ENCODE peak calls at places on chromosomes 7 and 10, in ten cellular contexts. P is IMR-90, H is AG04450, X is astrocyte of the spinal cord, O is kidney, W is astrocyte, Y is adipocyte, F is transverse colon, L is mammary epithelial cell, C is brain microvascular endothelial cell. T is an unnamed sample.

GRCh38 chr10:80617807-80618206 is 80.1 kb downstream of the SH2D4B start:
- DNase-seq in P (no peak), H (no peak), X (no peak), O (no peak), W (no peak), Y (no peak), F (no peak), L (no peak), C (no peak), T (no peak)

GRCh38 chr7:132919776-132920175 is 162.1 kb downstream of the CHCHD3 start:
- DNase-seq in P (no peak), H (no peak), X (no peak), O (no peak), W (no peak), Y (no peak), F (no peak), L (no peak), C (no peak), T (no peak)

GRCh38 chr7:121960678-121961461 is 87.9 kb downstream of the PTPRZ1 start:
- DNase-seq in P (peak; percentile 87), H (peak; percentile 26), X (peak; percentile 78), O (no peak), W (peak; percentile 87), Y (peak; percentile 67), F (no peak), L (peak; percentile 93), C (peak; percentile 94), T (peak; percentile 78)

GRCh38 chr7:157923903-157924630 is 587.3 kb downstream of the DNAJB6 start:
- DNase-seq in P (no peak), H (no peak), X (no peak), O (peak; percentile 45), W (no peak), Y (no peak), F (no peak), L (no peak), C (no peak), T (no peak)

GRCh38 chr10:44334621-44335184 is 50.2 kb downstream of the CXCL12 start:
- DNase-seq in P (peak; percentile 89), H (peak; percentile 67), X (peak; percentile 52), O (no peak), W (peak; percentile 73), Y (peak; percentile 67), F (no peak), L (no peak), C (peak; percentile 67), T (peak; percentile 45)

GRCh38 chr7:95324396-95324795 is at the start of gene PON1:
- DNase-seq in P (no peak), H (no peak), X (no peak), O (no peak), W (no peak), Y (no peak), F (no peak), L (no peak), C (no peak), T (no peak)

GRCh38 chr10:17028843-17029580 is 100.6 kb downstream of the CUBN start:
- DNase-seq in P (no peak), H (no peak), X (no peak), O (no peak), W (no peak), Y (no peak), F (no peak), L (no peak), C (no peak), T (no peak)

GRCh38 chr7:155255660-155256059 is 42.0 kb upstream of the INSIG1 start:
- DNase-seq in P (peak; percentile 41), H (no peak), X (no peak), O (no peak), W (no peak), Y (no peak), F (no peak), L (no peak), C (no peak), T (no peak)

GRCh38 chr7:134547738-134548054 is 1.2 kb upstream of the AKR1B15 start:
- DNase-seq in P (peak; percentile 74), H (no peak), X (peak; percentile 82), O (peak; percentile 85), W (peak; percentile 65), Y (peak; percentile 95), F (peak; percentile 76), L (no peak), C (peak; percentile 65), T (peak; percentile 76)

GRCh38 chr10:86400705-86401587 is 34.4 kb upstream of the GRID1 start:
- DNase-seq in P (no peak), H (no peak), X (peak; percentile 26), O (peak; percentile 86), W (peak; percentile 25), Y (peak; percentile 53), F (peak; percentile 59), L (peak; percentile 25), C (no peak), T (peak; percentile 28)

GRCh38 chr10:5975641-5976473 is 1.5 kb downstream of the IL15RA start:
- DNase-seq in P (peak; percentile 38), H (no peak), X (no peak), O (no peak), W (peak; percentile 8), Y (peak; percentile 41), F (peak; percentile 66), L (no peak), C (no peak), T (peak; percentile 45)

GRCh38 chr10:34736976-34737771 is 77.9 kb downstream of the PARD3 start:
- DNase-seq in P (no peak), H (no peak), X (no peak), O (no peak), W (no peak), Y (no peak), F (no peak), L (no peak), C (no peak), T (no peak)

GRCh38 chr10:22770270-22770669 is 55.9 kb upstream of the PIP4K2A start:
- DNase-seq in P (no peak), H (no peak), X (no peak), O (no peak), W (no peak), Y (no peak), F (no peak), L (no peak), C (no peak), T (no peak)

GRCh38 chr10:22766693-22767092 is 52.3 kb upstream of the PIP4K2A start:
- DNase-seq in P (no peak), H (no peak), X (no peak), O (no peak), W (no peak), Y (no peak), F (no peak), L (no peak), C (no peak), T (peak; percentile 53)

GRCh38 chr10:22764639-22765038 is 50.3 kb upstream of the PIP4K2A start:
- DNase-seq in P (no peak), H (no peak), X (no peak), O (no peak), W (no peak), Y (no peak), F (no peak), L (no peak), C (no peak), T (peak; percentile 49)

GRCh38 chr10:22765660-22766547 is 51.5 kb upstream of the PIP4K2A start:
- DNase-seq in P (no peak), H (no peak), X (no peak), O (no peak), W (no peak), Y (no peak), F (no peak), L (no peak), C (no peak), T (no peak)

DNA sequence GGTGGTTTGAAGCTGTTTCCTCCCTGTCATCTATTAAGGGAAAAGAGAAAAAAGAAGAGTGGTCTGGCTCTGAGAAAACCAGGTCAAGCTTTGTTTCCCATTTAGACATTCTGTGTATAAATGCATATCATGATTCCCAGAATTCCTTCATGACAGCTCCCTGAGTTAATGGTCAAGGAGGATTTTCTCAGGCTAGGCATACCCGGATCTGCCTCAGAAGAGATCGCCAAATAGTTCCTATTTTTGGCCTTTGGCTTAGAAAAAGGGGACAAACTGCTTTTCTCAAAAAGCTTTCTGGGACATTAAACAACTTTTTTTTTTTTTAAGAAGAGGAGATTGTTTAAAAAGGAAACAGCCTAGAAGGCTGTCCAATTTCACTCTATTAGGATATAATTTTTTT is 53.5 kb upstream of the PIP4K2A start:
- DNase-seq in P (no peak), H (no peak), X (no peak), O (no peak), W (no peak), Y (no peak), F (no peak), L (no peak), C (no peak), T (no peak)
- H3K4me3 ChIP-seq in P (no peak overlapping the region), H (no peak overlapping the region), X (no peak overlapping the region), O (no peak overlapping the region), W (no peak overlapping the region), Y (no peak overlapping the region), F (no peak overlapping the region), L (no peak overlapping the region), C (no peak overlapping the region), T (no peak overlapping the region)

GRCh38 chr10:27252267-27253000 is 11.8 kb upstream of the ACBD5 start:
- DNase-seq in P (peak; percentile 27), H (no peak), X (peak; percentile 29), O (peak; percentile 83), W (peak; percentile 29), Y (peak; percentile 52), F (peak; percentile 83), L (peak; percentile 32), C (peak; percentile 39), T (peak; percentile 35)
- H3K4me3 ChIP-seq in P (peak overlapping the region; percentile 55), H (peak overlapping the region; percentile 61), X (peak overlapping the region; percentile 44), O (peak overlapping the region; percentile 42), W (no peak overlapping the region), Y (peak overlapping the region; percentile 80), F (peak overlapping the region; percentile 83), L (peak overlapping the region; percentile 80), C (peak overlapping the region; percentile 59), T (peak overlapping the region; percentile 55)

GRCh38 chr7:99772565-99772964 is 11.4 kb downstream of the CYP3A4 start:
- DNase-seq in P (no peak), H (no peak), X (no peak), O (no peak), W (no peak), Y (no peak), F (peak; percentile 57), L (no peak), C (no peak), T (no peak)
- H3K4me3 ChIP-seq in P (no peak overlapping the region), H (no peak overlapping the region), X (no peak overlapping the region), O (no peak overlapping the region), W (no peak overlapping the region), Y (no peak overlapping the region), F (no peak overlapping the region), L (no peak overlapping the region), C (no peak overlapping the region), T (no peak overlapping the region)

DNA sequence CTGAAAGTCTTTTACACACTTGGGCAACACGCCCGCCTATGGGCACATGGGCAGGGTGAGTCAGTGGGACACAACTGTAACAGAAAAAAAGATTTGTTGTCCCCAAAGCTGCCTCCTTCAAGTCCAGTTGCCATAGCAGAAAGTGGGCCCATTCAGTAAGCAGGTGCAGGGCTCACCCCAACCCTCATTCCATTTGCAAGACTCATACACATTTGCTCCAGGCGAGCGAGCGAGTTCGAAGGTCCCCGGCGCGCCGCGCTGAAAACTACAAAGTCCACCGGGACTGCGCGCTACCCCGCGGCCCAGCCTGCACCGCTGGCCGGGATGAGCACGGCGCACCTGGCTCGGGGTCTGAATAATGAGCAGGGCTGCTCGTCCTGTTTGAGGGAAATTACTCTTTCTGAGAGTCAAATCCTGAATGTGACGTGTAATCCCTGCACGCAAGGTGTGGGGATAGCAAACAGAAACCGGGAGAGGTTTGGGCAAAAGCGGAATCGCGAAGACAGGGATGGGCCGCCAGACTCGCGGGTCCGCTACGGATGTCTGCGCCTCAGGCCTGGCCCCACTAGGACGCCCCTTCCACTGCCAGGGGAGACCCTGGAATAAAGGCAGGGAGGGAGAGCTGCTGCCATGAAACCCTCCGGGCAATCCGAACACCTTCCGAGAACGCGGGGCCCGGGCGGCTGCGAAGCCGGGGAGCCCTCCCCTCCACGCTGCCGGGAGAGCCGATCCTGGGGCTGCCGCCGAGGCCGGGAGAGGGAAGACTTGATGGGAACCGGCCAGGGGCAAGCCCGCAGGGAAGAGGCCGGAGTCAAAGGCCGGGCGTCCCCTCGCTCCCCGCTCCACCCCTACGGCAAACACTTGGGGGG is 982 bp downstream of the COBL start:
- DNase-seq in P (no peak), H (no peak), X (peak; percentile 8), O (peak; percentile 85), W (peak; percentile 23), Y (peak; percentile 1), F (peak; percentile 78), L (peak; percentile 36), C (no peak), T (no peak)
- H3K4me3 ChIP-seq in P (no peak overlapping the region), H (no peak overlapping the region), X (peak overlapping the region; percentile 22), O (peak overlapping the region; percentile 83), W (peak overlapping the region; percentile 52), Y (peak overlapping the region; percentile 77), F (peak overlapping the region; percentile 48), L (peak overlapping the region; percentile 47), C (peak overlapping the region; percentile 39), T (no peak overlapping the region)